ENCODE peak calls at places on chromosomes 5 and 9, in seven cellular contexts. S is IMR-90, V is GM12891, F is right lobe of liver, R is ovary, Z is A549, T is Peyer's patch. O is an unnamed sample.

GRCh38 chr9:4855861-4856260 is 63.1 kb downstream of the RCL1 start:
- DNase-seq in F (no peak), V (no peak), T (no peak), R (peak), Z (no peak), S (peak), O (no peak)

GRCh38 chr5:146565764-146566163 is 49.8 kb upstream of the GPR151 start:
- DNase-seq in V (peak), R (no peak), T (no peak), F (no peak), Z (peak), S (peak), O (peak)

GRCh38 chr5:56481147-56481997 is 248.2 kb upstream of the ANKRD55 start:
- DNase-seq in V (no peak), Z (peak), T (peak), R (peak), S (peak), F (peak), O (no peak)

GRCh38 chr9:96067004-96067403 is 191.5 kb downstream of the ERCC6L2 start:
- DNase-seq in T (no peak), F (no peak), Z (no peak), R (peak), V (no peak), S (no peak), O (no peak)

GRCh38 chr9:6219040-6219439 is 3.4 kb downstream of the IL33 start:
- DNase-seq in Z (no peak), T (no peak), S (no peak), V (no peak), F (no peak), R (no peak), O (no peak)

GRCh38 chr5:35009657-35010056 is 38.1 kb downstream of the AGXT2 start:
- DNase-seq in T (no peak), V (no peak), S (peak), R (no peak), F (no peak), Z (no peak), O (no peak)

GRCh38 chr5:66554211-66554610 is 42.0 kb upstream of the MAST4 start:
- DNase-seq in R (no peak), S (no peak), F (no peak), T (peak), V (peak), Z (no peak), O (no peak)

GRCh38 chr5:157566902-157567489 is 8.6 kb downstream of the ADAM19 start:
- DNase-seq in T (no peak), F (no peak), S (no peak), R (no peak), V (no peak), Z (no peak), O (no peak)

GRCh38 chr9:34227445-34227844 is 48.6 kb downstream of the UBAP1 start:
- DNase-seq in F (no peak), T (no peak), V (no peak), S (peak), Z (no peak), R (no peak), O (no peak)

GRCh38 chr9:93709600-93710369 is 133.4 kb downstream of the PHF2 start:
- DNase-seq in Z (no peak), V (no peak), T (no peak), S (no peak), F (no peak), R (no peak), O (peak)

GRCh38 chr5:45491368-45491767 is 204.8 kb downstream of the HCN1 start:
- DNase-seq in Z (no peak), V (no peak), F (no peak), S (no peak), T (no peak), R (no peak), O (no peak)

GRCh38 chr9:132002827-132003704 is 76.6 kb downstream of the MED27 start:
- DNase-seq in T (no peak), V (no peak), F (no peak), Z (no peak), S (no peak), R (no peak), O (no peak)

GRCh38 chr9:116837038-116837998 is 150.2 kb downstream of the TRIM32 start:
- DNase-seq in R (no peak), F (no peak), V (no peak), Z (no peak), T (no peak), S (no peak), O (no peak)

GRCh38 chr9:97632992-97633858 is at the start of the genes NCBP1 and TSTD2:
- DNase-seq in F (peak), Z (peak), S (peak), R (peak), T (peak), V (peak), O (peak)

GRCh38 chr9:28688172-28688571 is 1114.9 kb upstream of the C9orf72 start:
- DNase-seq in Z (no peak), S (no peak), V (no peak), F (no peak), R (no peak), T (no peak), O (no peak)

GRCh38 chr9:125784286-125785049 is 37.3 kb downstream of the PBX3 start:
- DNase-seq in R (no peak), V (no peak), Z (no peak), F (no peak), T (no peak), S (peak), O (no peak)

GRCh38 chr5:18050344-18050743 is 416.1 kb downstream of the TAF11L14 start:
- DNase-seq in T (no peak), R (no peak), V (no peak), F (no peak), Z (no peak), S (no peak), O (no peak)

GRCh38 chr9:107542401-107542800 is 52.8 kb upstream of the KLF4 start:
- DNase-seq in S (no peak), T (no peak), V (no peak), Z (no peak), R (no peak), F (no peak), O (no peak)

GRCh38 chr9:128254362-128254761 is 21.4 kb downstream of the GOLGA2 start:
- DNase-seq in R (no peak), T (no peak), V (no peak), S (no peak), Z (no peak), F (no peak), O (no peak)
- TF ChIP-seq POLR2A in R (no peak), T (no peak), V (no peak), S (no peak), Z (no peak), F (no peak), O (no peak)

GRCh38 chr9:85502815-85503643 is 238.7 kb downstream of the AGTPBP1 start:
- DNase-seq in R (no peak), V (no peak), Z (no peak), S (no peak), T (no peak), F (no peak), O (no peak)

GRCh38 chr9:85508616-85509015 is 233.1 kb downstream of the AGTPBP1 start:
- DNase-seq in R (no peak), F (no peak), V (no peak), S (no peak), T (no peak), Z (no peak), O (no peak)

GRCh38 chr9:85510830-85511504 is 230.8 kb downstream of the AGTPBP1 start:
- DNase-seq in T (no peak), S (no peak), F (no peak), R (no peak), Z (no peak), V (no peak), O (peak)

GRCh38 chr9:85501474-85501873 is 240.3 kb downstream of the AGTPBP1 start:
- DNase-seq in T (no peak), F (no peak), Z (no peak), R (no peak), V (no peak), S (no peak), O (no peak)

GRCh38 chr9:85505612-85506011 is 236.1 kb downstream of the AGTPBP1 start:
- DNase-seq in Z (no peak), F (no peak), S (no peak), V (no peak), R (no peak), T (no peak), O (no peak)
- TF ChIP-seq POLR2A in Z (no peak), F (no peak), S (no peak), V (no peak), R (no peak), T (no peak), O (no peak)

DNA sequence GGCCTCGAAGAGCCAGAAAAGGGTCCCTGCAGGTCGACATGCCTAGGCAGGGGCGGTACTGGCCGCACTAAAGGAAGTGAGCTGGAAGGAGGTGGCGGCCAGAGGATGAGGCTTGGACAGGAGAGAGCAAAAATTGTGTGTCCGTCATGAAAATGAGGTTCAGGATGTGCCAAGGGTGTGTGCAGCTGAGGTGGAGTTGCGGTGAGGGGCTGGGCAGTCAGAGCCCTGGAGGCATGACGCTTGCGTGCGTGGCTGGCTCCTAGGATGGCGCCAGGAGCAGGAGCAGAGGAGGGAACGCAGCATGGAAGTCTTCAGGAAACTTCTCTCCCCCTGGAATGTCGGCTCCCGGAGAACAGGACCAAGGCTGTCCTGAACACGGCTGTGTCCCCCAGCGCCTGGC is 5.5 kb upstream of the PDLIM7 start:
- DNase-seq in T (no peak), Z (no peak), F (no peak), S (no peak), V (no peak), R (no peak), O (no peak)
- TF ChIP-seq POLR2A in T (no peak), Z (no peak), F (no peak), S (no peak), V (no peak), R (no peak), O (no peak)

GRCh38 chr5:127072861-127073846 is at the start of gene C5orf63:
- DNase-seq in T (peak), S (peak), Z (peak), F (peak), V (peak), R (peak), O (peak)
- TF ChIP-seq POLR2A in T (peak), S (no peak), Z (peak), F (peak), V (peak), R (no peak), O (peak)

GRCh38 chr5:36876389-36876964 is at the start of gene NIPBL:
- DNase-seq in V (peak), S (peak), F (peak), R (peak), T (peak), Z (peak), O (peak)
- TF ChIP-seq POLR2A in V (peak), S (peak), F (peak), R (peak), T (peak), Z (peak), O (peak)

DNA sequence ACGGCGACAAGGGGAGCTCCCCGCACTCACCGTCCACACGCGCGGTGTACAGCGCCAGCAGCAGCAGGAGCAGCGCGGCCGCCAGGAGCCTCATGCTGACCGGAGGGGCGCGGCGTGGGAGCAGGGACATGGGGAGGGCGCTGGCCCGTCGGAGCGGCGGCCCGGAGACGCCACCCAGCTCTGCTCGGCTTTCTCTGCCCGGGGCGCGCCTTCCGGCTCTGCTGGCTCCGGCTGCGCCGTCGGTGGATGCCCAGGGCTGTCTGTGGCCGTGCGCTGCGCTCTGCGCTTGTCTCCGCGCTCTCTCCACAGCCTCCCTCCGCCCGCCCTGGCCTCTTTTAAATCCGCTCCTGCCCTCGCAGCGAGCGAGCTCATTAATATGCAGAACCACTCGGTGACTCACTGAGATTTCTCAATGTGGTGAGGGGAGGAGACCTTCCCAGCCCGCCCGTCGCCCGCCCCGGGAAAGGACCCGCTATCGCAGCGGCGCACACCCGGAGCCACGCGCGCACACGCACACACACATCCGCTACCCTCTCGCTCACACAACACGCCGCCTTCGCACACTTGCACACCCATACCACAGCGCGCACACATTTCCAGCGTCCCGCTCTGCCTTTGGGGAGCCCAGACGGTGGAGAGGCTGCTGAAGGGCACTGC is at the start of gene CXCL14:
- DNase-seq in F (no peak), V (no peak), R (no peak), S (peak), Z (no peak), T (no peak), O (no peak)
- TF ChIP-seq POLR2A in F (no peak), V (no peak), R (no peak), S (no peak), Z (no peak), T (peak), O (no peak)

O was measured in erythroblast.